ENCODE peak calls at places on chromosome 9, in seven cellular contexts. One of them, this sample, is unnamed.

GRCh38 chr9:126149661-126150060 is 177.0 kb upstream of the MVB12B start:
- DNase-seq in NCI-H1417: peak
- DNase-seq in mesenchymal stem cell: no peak
- DNase-seq in CD4-positive, alpha-beta T cell: no peak
- DNase-seq in fibroblast of pulmonary artery: no peak
- DNase-seq in NCI-H69: peak
- DNase-seq in HL-60: no peak
- DNase-seq in this sample: peak

GRCh38 chr9:133226219-133227171 is 17.4 kb upstream of the OBP2B start:
- DNase-seq in NCI-H1417: no peak
- DNase-seq in mesenchymal stem cell: no peak
- DNase-seq in CD4-positive, alpha-beta T cell: no peak
- DNase-seq in fibroblast of pulmonary artery: no peak
- DNase-seq in NCI-H69: no peak
- DNase-seq in HL-60: no peak
- DNase-seq in this sample: no peak

GRCh38 chr9:21964925-21965385 is 29.2 kb downstream of the CDKN2A start:
- DNase-seq in NCI-H1417: no peak
- DNase-seq in mesenchymal stem cell: peak
- DNase-seq in CD4-positive, alpha-beta T cell: peak
- DNase-seq in fibroblast of pulmonary artery: peak
- DNase-seq in NCI-H69: no peak
- DNase-seq in HL-60: peak
- DNase-seq in this sample: peak

GRCh38 chr9:136160321-136160938 is 41.8 kb upstream of the TMEM250 start:
- DNase-seq in NCI-H1417: peak
- DNase-seq in mesenchymal stem cell: no peak
- DNase-seq in CD4-positive, alpha-beta T cell: no peak
- DNase-seq in fibroblast of pulmonary artery: no peak
- DNase-seq in NCI-H69: peak
- DNase-seq in HL-60: no peak
- DNase-seq in this sample: peak

GRCh38 chr9:69905291-69905690 is 84.7 kb downstream of the CFAP95 start:
- DNase-seq in NCI-H1417: no peak
- DNase-seq in mesenchymal stem cell: no peak
- DNase-seq in CD4-positive, alpha-beta T cell: no peak
- DNase-seq in fibroblast of pulmonary artery: no peak
- DNase-seq in NCI-H69: no peak
- DNase-seq in HL-60: no peak
- DNase-seq in this sample: no peak

GRCh38 chr9:128428644-128429504 is 8.2 kb downstream of the CERCAM start:
- DNase-seq in NCI-H1417: no peak
- DNase-seq in mesenchymal stem cell: no peak
- DNase-seq in CD4-positive, alpha-beta T cell: no peak
- DNase-seq in fibroblast of pulmonary artery: peak
- DNase-seq in NCI-H69: no peak
- DNase-seq in HL-60: no peak
- DNase-seq in this sample: no peak

GRCh38 chr9:93129286-93129685 is 4.8 kb downstream of the NINJ1 start:
- DNase-seq in NCI-H1417: no peak
- DNase-seq in mesenchymal stem cell: no peak
- DNase-seq in CD4-positive, alpha-beta T cell: no peak
- DNase-seq in fibroblast of pulmonary artery: no peak
- DNase-seq in NCI-H69: no peak
- DNase-seq in HL-60: no peak
- DNase-seq in this sample: no peak

GRCh38 chr9:137382728-137383452 is 40.1 kb downstream of the EXD3 start:
- DNase-seq in NCI-H1417: peak
- DNase-seq in mesenchymal stem cell: no peak
- DNase-seq in CD4-positive, alpha-beta T cell: no peak
- DNase-seq in fibroblast of pulmonary artery: no peak
- DNase-seq in NCI-H69: peak
- DNase-seq in HL-60: no peak
- DNase-seq in this sample: no peak

GRCh38 chr9:126346031-126346430 is 19.4 kb downstream of the MVB12B start:
- DNase-seq in NCI-H1417: no peak
- DNase-seq in mesenchymal stem cell: no peak
- DNase-seq in CD4-positive, alpha-beta T cell: no peak
- DNase-seq in fibroblast of pulmonary artery: no peak
- DNase-seq in NCI-H69: no peak
- DNase-seq in HL-60: no peak
- DNase-seq in this sample: no peak

GRCh38 chr9:1604942-1605560 is 410.1 kb upstream of the SMARCA2 start:
- DNase-seq in NCI-H1417: peak
- DNase-seq in mesenchymal stem cell: no peak
- DNase-seq in CD4-positive, alpha-beta T cell: no peak
- DNase-seq in fibroblast of pulmonary artery: peak
- DNase-seq in NCI-H69: peak
- DNase-seq in HL-60: no peak
- DNase-seq in this sample: peak

GRCh38 chr9:97468658-97469448 is 32.6 kb upstream of the TMOD1 start:
- DNase-seq in NCI-H1417: peak
- DNase-seq in mesenchymal stem cell: peak
- DNase-seq in CD4-positive, alpha-beta T cell: peak
- DNase-seq in fibroblast of pulmonary artery: peak
- DNase-seq in NCI-H69: peak
- DNase-seq in HL-60: peak
- DNase-seq in this sample: peak

GRCh38 chr9:136577941-136578619 is 32.2 kb upstream of the NOTCH1 start:
- DNase-seq in NCI-H1417: peak
- DNase-seq in mesenchymal stem cell: no peak
- DNase-seq in CD4-positive, alpha-beta T cell: no peak
- DNase-seq in fibroblast of pulmonary artery: no peak
- DNase-seq in NCI-H69: peak
- DNase-seq in HL-60: no peak
- DNase-seq in this sample: peak